ENCODE peak calls at places on chromosome 7, in five cellular contexts. One of them, this sample, is unnamed.

GRCh38 chr7:47540387-47541093 is 41.4 kb downstream of the TNS3 start:
- DNase-seq in activated T-helper 1 cell treated with anti-CD3 and anti-CD28 coated beads, Interleukin-12 subunit alpha, Interleukin-12 subunit beta, Interleukin-2, Interleukin-4 antibody, amounts not matched to agents 30 ng/mL and 10 ng/mL and 1 ng/mL, durations not matched to agents 14 hours and 24 hours and 36 hours: no peak
- DNase-seq in right lobe of liver: no peak
- DNase-seq in stimulated activated CD8-positive, alpha-beta memory T cell treated with anti-CD3 and anti-CD28 coated beads, Interleukin-15, amount 100 ng/mL, for 24 hours: no peak
- DNase-seq in EL: no peak
- DNase-seq in this sample: no peak

GRCh38 chr7:23290993-23291392 is 8.1 kb upstream of the MALSU1 start:
- DNase-seq in activated T-helper 1 cell treated with anti-CD3 and anti-CD28 coated beads, Interleukin-12 subunit alpha, Interleukin-12 subunit beta, Interleukin-2, Interleukin-4 antibody, amounts not matched to agents 30 ng/mL and 10 ng/mL and 1 ng/mL, durations not matched to agents 14 hours and 24 hours and 36 hours: no peak
- DNase-seq in right lobe of liver: no peak
- DNase-seq in stimulated activated CD8-positive, alpha-beta memory T cell treated with anti-CD3 and anti-CD28 coated beads, Interleukin-15, amount 100 ng/mL, for 24 hours: no peak
- DNase-seq in EL: no peak
- DNase-seq in this sample: no peak

GRCh38 chr7:44712012-44712411 is 36.6 kb upstream of the ZMIZ2 start:
- DNase-seq in activated T-helper 1 cell treated with anti-CD3 and anti-CD28 coated beads, Interleukin-12 subunit alpha, Interleukin-12 subunit beta, Interleukin-2, Interleukin-4 antibody, amounts not matched to agents 30 ng/mL and 10 ng/mL and 1 ng/mL, durations not matched to agents 14 hours and 24 hours and 36 hours: no peak
- DNase-seq in right lobe of liver: no peak
- DNase-seq in stimulated activated CD8-positive, alpha-beta memory T cell treated with anti-CD3 and anti-CD28 coated beads, Interleukin-15, amount 100 ng/mL, for 24 hours: no peak
- DNase-seq in EL: no peak
- DNase-seq in this sample: no peak

GRCh38 chr7:108189733-108190388 is 59.7 kb upstream of the LAMB4 start:
- DNase-seq in activated T-helper 1 cell treated with anti-CD3 and anti-CD28 coated beads, Interleukin-12 subunit alpha, Interleukin-12 subunit beta, Interleukin-2, Interleukin-4 antibody, amounts not matched to agents 30 ng/mL and 10 ng/mL and 1 ng/mL, durations not matched to agents 14 hours and 24 hours and 36 hours: no peak
- DNase-seq in right lobe of liver: no peak
- DNase-seq in stimulated activated CD8-positive, alpha-beta memory T cell treated with anti-CD3 and anti-CD28 coated beads, Interleukin-15, amount 100 ng/mL, for 24 hours: no peak
- DNase-seq in EL: no peak
- DNase-seq in this sample: no peak

GRCh38 chr7:16841681-16842080 is 36.9 kb upstream of the AGR2 start:
- DNase-seq in activated T-helper 1 cell treated with anti-CD3 and anti-CD28 coated beads, Interleukin-12 subunit alpha, Interleukin-12 subunit beta, Interleukin-2, Interleukin-4 antibody, amounts not matched to agents 30 ng/mL and 10 ng/mL and 1 ng/mL, durations not matched to agents 14 hours and 24 hours and 36 hours: no peak
- DNase-seq in right lobe of liver: no peak
- DNase-seq in stimulated activated CD8-positive, alpha-beta memory T cell treated with anti-CD3 and anti-CD28 coated beads, Interleukin-15, amount 100 ng/mL, for 24 hours: no peak
- DNase-seq in EL: peak
- DNase-seq in this sample: no peak

GRCh38 chr7:147519062-147519461 is 1071.5 kb upstream of the C7orf33 start:
- DNase-seq in activated T-helper 1 cell treated with anti-CD3 and anti-CD28 coated beads, Interleukin-12 subunit alpha, Interleukin-12 subunit beta, Interleukin-2, Interleukin-4 antibody, amounts not matched to agents 30 ng/mL and 10 ng/mL and 1 ng/mL, durations not matched to agents 14 hours and 24 hours and 36 hours: no peak
- DNase-seq in right lobe of liver: no peak
- DNase-seq in stimulated activated CD8-positive, alpha-beta memory T cell treated with anti-CD3 and anti-CD28 coated beads, Interleukin-15, amount 100 ng/mL, for 24 hours: no peak
- DNase-seq in EL: no peak
- DNase-seq in this sample: no peak

GRCh38 chr7:25028370-25028971 is 48.5 kb upstream of the OSBPL3 start:
- DNase-seq in activated T-helper 1 cell treated with anti-CD3 and anti-CD28 coated beads, Interleukin-12 subunit alpha, Interleukin-12 subunit beta, Interleukin-2, Interleukin-4 antibody, amounts not matched to agents 30 ng/mL and 10 ng/mL and 1 ng/mL, durations not matched to agents 14 hours and 24 hours and 36 hours: peak
- DNase-seq in right lobe of liver: no peak
- DNase-seq in stimulated activated CD8-positive, alpha-beta memory T cell treated with anti-CD3 and anti-CD28 coated beads, Interleukin-15, amount 100 ng/mL, for 24 hours: no peak
- DNase-seq in EL: peak
- DNase-seq in this sample: peak

GRCh38 chr7:5670173-5670933 is 111.1 kb downstream of the RNF216 start:
- DNase-seq in activated T-helper 1 cell treated with anti-CD3 and anti-CD28 coated beads, Interleukin-12 subunit alpha, Interleukin-12 subunit beta, Interleukin-2, Interleukin-4 antibody, amounts not matched to agents 30 ng/mL and 10 ng/mL and 1 ng/mL, durations not matched to agents 14 hours and 24 hours and 36 hours: no peak
- DNase-seq in right lobe of liver: no peak
- DNase-seq in stimulated activated CD8-positive, alpha-beta memory T cell treated with anti-CD3 and anti-CD28 coated beads, Interleukin-15, amount 100 ng/mL, for 24 hours: no peak
- DNase-seq in EL: no peak
- DNase-seq in this sample: no peak

GRCh38 chr7:155885162-155886160 is 73.2 kb upstream of the SHH start:
- DNase-seq in activated T-helper 1 cell treated with anti-CD3 and anti-CD28 coated beads, Interleukin-12 subunit alpha, Interleukin-12 subunit beta, Interleukin-2, Interleukin-4 antibody, amounts not matched to agents 30 ng/mL and 10 ng/mL and 1 ng/mL, durations not matched to agents 14 hours and 24 hours and 36 hours: no peak
- DNase-seq in right lobe of liver: peak
- DNase-seq in stimulated activated CD8-positive, alpha-beta memory T cell treated with anti-CD3 and anti-CD28 coated beads, Interleukin-15, amount 100 ng/mL, for 24 hours: no peak
- DNase-seq in EL: peak
- DNase-seq in this sample: no peak

GRCh38 chr7:2956526-2957368 is 86.9 kb downstream of the CARD11 start:
- DNase-seq in activated T-helper 1 cell treated with anti-CD3 and anti-CD28 coated beads, Interleukin-12 subunit alpha, Interleukin-12 subunit beta, Interleukin-2, Interleukin-4 antibody, amounts not matched to agents 30 ng/mL and 10 ng/mL and 1 ng/mL, durations not matched to agents 14 hours and 24 hours and 36 hours: peak
- DNase-seq in right lobe of liver: no peak
- DNase-seq in stimulated activated CD8-positive, alpha-beta memory T cell treated with anti-CD3 and anti-CD28 coated beads, Interleukin-15, amount 100 ng/mL, for 24 hours: no peak
- DNase-seq in EL: peak
- DNase-seq in this sample: peak

GRCh38 chr7:151013728-151014497 is 10.4 kb downstream of the ATG9B start:
- DNase-seq in activated T-helper 1 cell treated with anti-CD3 and anti-CD28 coated beads, Interleukin-12 subunit alpha, Interleukin-12 subunit beta, Interleukin-2, Interleukin-4 antibody, amounts not matched to agents 30 ng/mL and 10 ng/mL and 1 ng/mL, durations not matched to agents 14 hours and 24 hours and 36 hours: peak
- DNase-seq in right lobe of liver: peak
- DNase-seq in stimulated activated CD8-positive, alpha-beta memory T cell treated with anti-CD3 and anti-CD28 coated beads, Interleukin-15, amount 100 ng/mL, for 24 hours: peak
- DNase-seq in EL: peak
- DNase-seq in this sample: peak

GRCh38 chr7:46257766-46258448 is 336.8 kb upstream of the IGFBP3 start:
- DNase-seq in activated T-helper 1 cell treated with anti-CD3 and anti-CD28 coated beads, Interleukin-12 subunit alpha, Interleukin-12 subunit beta, Interleukin-2, Interleukin-4 antibody, amounts not matched to agents 30 ng/mL and 10 ng/mL and 1 ng/mL, durations not matched to agents 14 hours and 24 hours and 36 hours: no peak
- DNase-seq in right lobe of liver: no peak
- DNase-seq in stimulated activated CD8-positive, alpha-beta memory T cell treated with anti-CD3 and anti-CD28 coated beads, Interleukin-15, amount 100 ng/mL, for 24 hours: no peak
- DNase-seq in EL: peak
- DNase-seq in this sample: no peak

GRCh38 chr7:156001496-156002260 is 189.4 kb upstream of the SHH start:
- DNase-seq in activated T-helper 1 cell treated with anti-CD3 and anti-CD28 coated beads, Interleukin-12 subunit alpha, Interleukin-12 subunit beta, Interleukin-2, Interleukin-4 antibody, amounts not matched to agents 30 ng/mL and 10 ng/mL and 1 ng/mL, durations not matched to agents 14 hours and 24 hours and 36 hours: no peak
- DNase-seq in right lobe of liver: no peak
- DNase-seq in stimulated activated CD8-positive, alpha-beta memory T cell treated with anti-CD3 and anti-CD28 coated beads, Interleukin-15, amount 100 ng/mL, for 24 hours: no peak
- DNase-seq in EL: no peak
- DNase-seq in this sample: no peak

GRCh38 chr7:113128028-113128427 is 9.7 kb upstream of the SMIM30 start:
- DNase-seq in activated T-helper 1 cell treated with anti-CD3 and anti-CD28 coated beads, Interleukin-12 subunit alpha, Interleukin-12 subunit beta, Interleukin-2, Interleukin-4 antibody, amounts not matched to agents 30 ng/mL and 10 ng/mL and 1 ng/mL, durations not matched to agents 14 hours and 24 hours and 36 hours: no peak
- DNase-seq in right lobe of liver: no peak
- DNase-seq in stimulated activated CD8-positive, alpha-beta memory T cell treated with anti-CD3 and anti-CD28 coated beads, Interleukin-15, amount 100 ng/mL, for 24 hours: no peak
- DNase-seq in EL: peak
- DNase-seq in this sample: no peak

GRCh38 chr7:138460176-138460648 is at the start of gene TRIM24:
- DNase-seq in activated T-helper 1 cell treated with anti-CD3 and anti-CD28 coated beads, Interleukin-12 subunit alpha, Interleukin-12 subunit beta, Interleukin-2, Interleukin-4 antibody, amounts not matched to agents 30 ng/mL and 10 ng/mL and 1 ng/mL, durations not matched to agents 14 hours and 24 hours and 36 hours: peak
- DNase-seq in right lobe of liver: peak
- DNase-seq in stimulated activated CD8-positive, alpha-beta memory T cell treated with anti-CD3 and anti-CD28 coated beads, Interleukin-15, amount 100 ng/mL, for 24 hours: no peak
- DNase-seq in EL: no peak
- DNase-seq in this sample: no peak

GRCh38 chr7:87599336-87599735 is 1.3 kb downstream of the ABCB1 start:
- DNase-seq in activated T-helper 1 cell treated with anti-CD3 and anti-CD28 coated beads, Interleukin-12 subunit alpha, Interleukin-12 subunit beta, Interleukin-2, Interleukin-4 antibody, amounts not matched to agents 30 ng/mL and 10 ng/mL and 1 ng/mL, durations not matched to agents 14 hours and 24 hours and 36 hours: peak
- DNase-seq in right lobe of liver: peak
- DNase-seq in stimulated activated CD8-positive, alpha-beta memory T cell treated with anti-CD3 and anti-CD28 coated beads, Interleukin-15, amount 100 ng/mL, for 24 hours: peak
- DNase-seq in EL: no peak
- DNase-seq in this sample: peak

GRCh38 chr7:92794846-92795245 is 41.5 kb downstream of the CDK6 start:
- DNase-seq in activated T-helper 1 cell treated with anti-CD3 and anti-CD28 coated beads, Interleukin-12 subunit alpha, Interleukin-12 subunit beta, Interleukin-2, Interleukin-4 antibody, amounts not matched to agents 30 ng/mL and 10 ng/mL and 1 ng/mL, durations not matched to agents 14 hours and 24 hours and 36 hours: no peak
- DNase-seq in right lobe of liver: no peak
- DNase-seq in stimulated activated CD8-positive, alpha-beta memory T cell treated with anti-CD3 and anti-CD28 coated beads, Interleukin-15, amount 100 ng/mL, for 24 hours: no peak
- DNase-seq in EL: no peak
- DNase-seq in this sample: no peak

GRCh38 chr7:143248781-143249354 is 14.4 kb upstream of the GSTK1 start:
- DNase-seq in activated T-helper 1 cell treated with anti-CD3 and anti-CD28 coated beads, Interleukin-12 subunit alpha, Interleukin-12 subunit beta, Interleukin-2, Interleukin-4 antibody, amounts not matched to agents 30 ng/mL and 10 ng/mL and 1 ng/mL, durations not matched to agents 14 hours and 24 hours and 36 hours: no peak
- DNase-seq in right lobe of liver: peak
- DNase-seq in stimulated activated CD8-positive, alpha-beta memory T cell treated with anti-CD3 and anti-CD28 coated beads, Interleukin-15, amount 100 ng/mL, for 24 hours: no peak
- DNase-seq in EL: peak
- DNase-seq in this sample: no peak

GRCh38 chr7:80047856-80048459 is 86.7 kb upstream of the GNAI1 start:
- DNase-seq in activated T-helper 1 cell treated with anti-CD3 and anti-CD28 coated beads, Interleukin-12 subunit alpha, Interleukin-12 subunit beta, Interleukin-2, Interleukin-4 antibody, amounts not matched to agents 30 ng/mL and 10 ng/mL and 1 ng/mL, durations not matched to agents 14 hours and 24 hours and 36 hours: no peak
- DNase-seq in right lobe of liver: no peak
- DNase-seq in stimulated activated CD8-positive, alpha-beta memory T cell treated with anti-CD3 and anti-CD28 coated beads, Interleukin-15, amount 100 ng/mL, for 24 hours: no peak
- DNase-seq in EL: no peak
- DNase-seq in this sample: no peak

GRCh38 chr7:35465791-35466336 is 212.0 kb upstream of the TBX20 start:
- DNase-seq in activated T-helper 1 cell treated with anti-CD3 and anti-CD28 coated beads, Interleukin-12 subunit alpha, Interleukin-12 subunit beta, Interleukin-2, Interleukin-4 antibody, amounts not matched to agents 30 ng/mL and 10 ng/mL and 1 ng/mL, durations not matched to agents 14 hours and 24 hours and 36 hours: no peak
- DNase-seq in right lobe of liver: no peak
- DNase-seq in stimulated activated CD8-positive, alpha-beta memory T cell treated with anti-CD3 and anti-CD28 coated beads, Interleukin-15, amount 100 ng/mL, for 24 hours: no peak
- DNase-seq in EL: no peak
- DNase-seq in this sample: no peak